ENCODE peak calls at places on chromosomes 16 and 17, in seven cellular contexts. R is GM12878, O is H1, L is SK-N-SH, E is GM12892, T is HepG2, I is K562. M is an unnamed sample.

GRCh38 chr16:66354321-66354854 is 12.1 kb upstream of the CDH5 start:
- DNase-seq in I (no peak), E (no peak), O (no peak), T (no peak), L (no peak), R (no peak), M (no peak)

GRCh38 chr16:54630284-54630967 is 300.2 kb upstream of the IRX5 start:
- DNase-seq in O (no peak), R (no peak), L (no peak), I (no peak), E (no peak), T (no peak), M (no peak)

GRCh38 chr16:72565137-72565536 is 393.2 kb upstream of the PMFBP1 start:
- DNase-seq in T (no peak), L (no peak), E (no peak), O (no peak), R (no peak), I (no peak), M (no peak)

GRCh38 chr17:77707546-77707945 is 251.0 kb upstream of the TNRC6C start:
- DNase-seq in T (no peak), R (no peak), E (no peak), L (no peak), I (no peak), O (no peak), M (no peak)

GRCh38 chr17:49577978-49578893 is 2.6 kb downstream of the NXPH3 start:
- DNase-seq in I (no peak), T (no peak), R (no peak), E (no peak), O (no peak), L (peak; percentile 41), M (no peak)

GRCh38 chr17:73482674-73483293 is 161.5 kb downstream of the SDK2 start:
- DNase-seq in R (no peak), I (no peak), T (no peak), O (no peak), E (no peak), L (no peak), M (no peak)

GRCh38 chr17:55423535-55423934 is 1.9 kb upstream of the MMD start:
- DNase-seq in O (no peak), R (no peak), L (no peak), T (no peak), I (no peak), E (no peak), M (no peak)

GRCh38 chr17:43338886-43339516 is 59.8 kb upstream of the ARL4D start:
- DNase-seq in R (no peak), I (no peak), T (peak; percentile 51), E (no peak), L (no peak), O (no peak), M (no peak)

GRCh38 chr16:67786491-67786890 is 19.9 kb downstream of the RANBP10 start:
- DNase-seq in R (peak; percentile 54), L (no peak), I (no peak), E (no peak), O (no peak), T (no peak), M (no peak)

GRCh38 chr16:2512920-2513404 is 790 bp upstream of the ATP6V0C start:
- DNase-seq in R (no peak), T (no peak), O (no peak), L (peak; percentile 58), E (no peak), I (peak; percentile 44), M (no peak)

GRCh38 chr17:69702078-69702477 is 287.6 kb downstream of the MAP2K6 start:
- DNase-seq in O (no peak), R (no peak), E (no peak), T (no peak), L (no peak), I (no peak), M (no peak)

GRCh38 chr16:49858200-49859129 is 2.6 kb upstream of the ZNF423 start:
- DNase-seq in O (no peak), E (no peak), I (peak; percentile 37), L (peak; percentile 82), R (no peak), T (no peak), M (no peak)

GRCh38 chr16:20166531-20167235 is 93.0 kb upstream of the GPR139 start:
- DNase-seq in R (no peak), O (no peak), T (no peak), L (no peak), I (no peak), E (no peak), M (no peak)

GRCh38 chr17:73043686-73044581 is 48.6 kb downstream of the SLC39A11 start:
- DNase-seq in R (no peak), O (no peak), E (no peak), I (no peak), T (no peak), L (peak; percentile 35), M (no peak)

GRCh38 chr17:27631897-27632725 is 1.1 kb downstream of the LGALS9 start:
- DNase-seq in T (no peak), R (no peak), O (no peak), L (no peak), I (no peak), E (no peak), M (no peak)

GRCh38 chr16:85712841-85713240 is 24.1 kb upstream of the GINS2 start:
- DNase-seq in L (no peak), O (no peak), E (no peak), I (no peak), T (no peak), R (no peak), M (no peak)

GRCh38 chr16:56145369-56145768 is 45.9 kb upstream of the GNAO1 start:
- DNase-seq in L (no peak), I (no peak), T (no peak), E (no peak), O (no peak), R (no peak), M (no peak)

GRCh38 chr16:17503331-17503730 is 32.6 kb upstream of the XYLT1 start:
- DNase-seq in L (no peak), E (no peak), O (no peak), I (no peak), R (no peak), T (no peak), M (no peak)

GRCh38 chr17:47732399-47733046 is 513 bp upstream of the TBX21 start:
- DNase-seq in L (peak; percentile 46), I (no peak), O (no peak), E (peak; percentile 4), T (no peak), R (no peak), M (no peak)

GRCh38 chr17:80569936-80570335 is 25.3 kb downstream of the RPTOR start:
- DNase-seq in I (no peak), L (no peak), T (no peak), O (no peak), E (no peak), R (no peak), M (no peak)

GRCh38 chr17:82372591-82373452 is 1.3 kb downstream of the UTS2R start:
- DNase-seq in O (no peak), L (no peak), R (no peak), E (no peak), I (no peak), T (no peak), M (no peak)

GRCh38 chr17:82371333-82372062 is at the start of gene UTS2R:
- DNase-seq in T (no peak), E (no peak), I (no peak), L (peak; percentile 79), R (no peak), O (no peak), M (no peak)

GRCh38 chr17:82373731-82374625 is 2.4 kb downstream of the UTS2R start:
- DNase-seq in I (no peak), O (no peak), R (no peak), L (peak; percentile 68), T (no peak), E (no peak), M (no peak)

GRCh38 chr17:82370471-82371332 is 863 bp upstream of the UTS2R start:
- DNase-seq in R (no peak), T (no peak), E (peak; percentile 60), O (no peak), L (peak; percentile 51), I (no peak), M (peak; percentile 62)

GRCh38 chr17:82372063-82372590 is 562 bp downstream of the UTS2R start:
- DNase-seq in T (no peak), I (no peak), R (no peak), L (peak; percentile 59), O (no peak), E (no peak), M (no peak)
- TF ChIP-seq TAF1 in T (no peak), I (no peak), R (no peak), L (no peak), O (no peak), E (no peak), M (no peak)

GRCh38 chr16:28494141-28494851 is at the start of gene APOBR:
- DNase-seq in O (no peak), L (no peak), R (peak; percentile 83), I (peak; percentile 30), E (peak; percentile 78), T (no peak), M (peak; percentile 84)
- TF ChIP-seq TAF1 in O (no peak), L (no peak), R (no peak), I (peak; percentile 30), E (peak; percentile 47), T (no peak), M (no peak)

DNA sequence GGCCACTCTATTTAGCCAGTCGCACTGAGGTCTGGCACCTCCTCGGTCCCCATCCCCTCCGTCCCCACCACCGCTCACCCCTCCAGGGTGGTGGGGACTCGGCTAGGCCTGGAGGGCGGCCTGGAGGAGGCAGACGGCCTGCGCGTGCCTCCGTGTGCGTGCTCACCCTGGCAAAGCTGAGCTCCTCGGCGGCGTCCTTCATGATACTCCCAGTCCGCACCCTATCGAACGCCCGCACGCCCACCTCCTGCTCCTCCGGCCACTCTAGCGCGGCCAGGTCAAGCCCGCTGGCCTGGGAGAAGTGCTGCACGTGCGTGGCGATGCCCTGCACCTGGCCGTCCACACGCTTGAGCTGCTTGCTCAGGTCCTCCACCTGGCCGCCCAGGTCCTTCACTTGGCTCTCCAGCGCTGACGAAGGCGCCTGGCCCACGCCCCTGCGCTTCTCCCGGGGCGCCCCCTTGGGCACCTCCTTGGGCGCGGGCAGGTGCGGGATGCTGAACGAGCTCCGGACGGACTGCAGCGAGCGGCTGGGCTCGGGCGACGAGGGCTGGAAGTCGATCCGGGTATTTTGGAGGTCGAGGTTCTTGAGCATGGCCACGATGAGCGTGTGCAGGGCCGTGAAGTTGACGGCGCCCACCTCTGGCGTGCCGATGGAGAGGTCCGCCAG is 644 bp downstream of the QRICH2 start:
- DNase-seq in L (no peak), T (no peak), I (no peak), O (no peak), E (no peak), R (no peak), M (no peak)
- TF ChIP-seq TAF1 in L (no peak), T (no peak), I (no peak), O (no peak), E (no peak), R (no peak), M (no peak)

DNA sequence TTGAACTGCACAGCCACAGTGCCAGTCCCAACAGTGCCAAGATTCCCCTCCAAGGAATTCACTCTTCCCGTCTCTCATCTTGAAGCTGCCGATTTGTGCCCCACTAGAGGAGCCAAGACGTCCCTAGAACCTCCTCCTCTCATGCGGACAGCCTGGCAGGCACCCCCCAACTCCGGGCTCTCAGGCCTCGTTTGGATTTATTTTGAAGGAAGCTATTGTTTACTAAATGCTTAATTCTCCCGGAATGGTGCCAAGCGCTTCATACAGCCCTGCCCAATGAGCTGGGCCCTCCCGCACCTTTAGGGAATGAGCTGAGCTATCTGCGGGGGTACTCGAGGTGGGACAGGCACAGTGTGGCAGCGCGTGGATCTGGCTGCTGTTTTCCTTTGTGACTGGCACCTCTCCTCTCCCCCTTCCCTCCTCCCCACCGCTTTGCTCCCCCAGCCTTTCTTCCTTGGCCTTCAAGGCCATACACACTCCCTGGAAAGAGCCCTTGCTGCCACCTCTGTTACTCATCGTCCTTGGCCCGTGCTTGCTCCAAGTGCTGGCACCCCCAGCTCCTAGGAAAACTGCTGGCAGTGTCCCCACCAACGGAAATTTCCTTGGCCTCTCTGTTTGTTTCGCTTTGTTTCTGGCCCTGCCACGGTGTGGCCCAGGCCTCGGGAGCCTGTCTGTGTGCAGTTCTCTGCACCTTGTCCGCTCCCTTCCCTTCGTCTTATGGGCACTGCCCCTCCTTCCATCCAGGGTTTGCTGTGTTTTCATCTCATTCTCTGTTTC is 49.9 kb upstream of the CDR2 start:
- DNase-seq in T (no peak), I (no peak), O (no peak), L (no peak), E (no peak), R (no peak), M (no peak)
- TF ChIP-seq TAF1 in T (peak; percentile 18), I (no peak), O (no peak), L (no peak), E (no peak), R (no peak), M (no peak)